ENCODE peak calls at places on chromosomes 3 and 15, in seven cellular contexts. C is uterus; R is GM12865; W is activated CD8-positive, alpha-beta T cell treated with anti-CD3 and anti-CD28 coated beads for 36 hours; A is cardiac fibroblast; V is fibroblast of lung; Z is foreskin fibroblast. Y is an unnamed sample.

GRCh38 chr15:41284425-41285177 is 47.8 kb downstream of the OIP5 start:
- DNase-seq in C (no peak), R (peak; percentile 45), W (peak; percentile 4), A (peak; percentile 24), V (peak; percentile 24), Z (peak; percentile 35), Y (no peak)

GRCh38 chr15:69141833-69142232 is 18.6 kb upstream of the GLCE start:
- DNase-seq in C (no peak), R (no peak), W (no peak), A (no peak), V (no peak), Z (no peak), Y (no peak)

GRCh38 chr3:138872632-138873031 is 37.9 kb upstream of the PIK3CB start:
- DNase-seq in C (no peak), R (no peak), W (no peak), A (no peak), V (no peak), Z (no peak), Y (no peak)

GRCh38 chr3:156389151-156389760 is 165.7 kb downstream of the SSR3 start:
- DNase-seq in C (no peak), R (no peak), W (no peak), A (no peak), V (no peak), Z (peak; percentile 53), Y (no peak)

GRCh38 chr15:39281094-39281493 is 299.8 kb upstream of the THBS1 start:
- DNase-seq in C (no peak), R (no peak), W (no peak), A (peak; percentile 86), V (peak; percentile 98), Z (no peak), Y (no peak)

GRCh38 chr3:197501496-197501878 is 54.3 kb downstream of the BDH1 start:
- DNase-seq in C (no peak), R (peak; percentile 69), W (peak; percentile 27), A (peak; percentile 54), V (peak; percentile 57), Z (no peak), Y (no peak)

GRCh38 chr3:11542551-11542950 is 101.2 kb downstream of the VGLL4 start:
- DNase-seq in C (no peak), R (no peak), W (no peak), A (no peak), V (no peak), Z (no peak), Y (no peak)

GRCh38 chr15:40331637-40332036 is 8.1 kb downstream of the INAFM2 start:
- DNase-seq in C (no peak), R (no peak), W (no peak), A (no peak), V (no peak), Z (no peak), Y (no peak)

GRCh38 chr3:132435239-132435910 is 18.1 kb downstream of the DNAJC13 start:
- DNase-seq in C (no peak), R (no peak), W (peak; percentile 10), A (no peak), V (no peak), Z (no peak), Y (no peak)

GRCh38 chr15:77075528-77075927 is 4.6 kb upstream of the TSPAN3 start:
- DNase-seq in C (no peak), R (no peak), W (no peak), A (no peak), V (peak; percentile 64), Z (no peak), Y (no peak)

GRCh38 chr15:91263632-91264477 is 163.8 kb downstream of the SV2B start:
- DNase-seq in C (peak; percentile 67), R (no peak), W (no peak), A (no peak), V (peak; percentile 33), Z (no peak), Y (no peak)

GRCh38 chr3:160804762-160805161 is 48.7 kb downstream of the PPM1L start:
- DNase-seq in C (no peak), R (no peak), W (no peak), A (peak; percentile 17), V (no peak), Z (no peak), Y (no peak)

GRCh38 chr3:195714380-195715011 is 6.3 kb upstream of the MUC20 start:
- DNase-seq in C (no peak), R (no peak), W (no peak), A (no peak), V (no peak), Z (peak; percentile 86), Y (no peak)

GRCh38 chr3:50195501-50196252 is 4.3 kb downstream of the GNAT1 start:
- DNase-seq in C (no peak), R (no peak), W (no peak), A (no peak), V (no peak), Z (no peak), Y (no peak)

GRCh38 chr3:190385835-190386688 is 1.9 kb upstream of the CLDN16 start:
- DNase-seq in C (no peak), R (no peak), W (no peak), A (peak; percentile 90), V (peak; percentile 97), Z (peak; percentile 92), Y (no peak)

GRCh38 chr3:130473416-130473815 is 43.6 kb upstream of the COL6A6 start:
- DNase-seq in C (no peak), R (no peak), W (no peak), A (no peak), V (no peak), Z (peak; percentile 6), Y (no peak)

GRCh38 chr15:57551717-57552677 is 39.7 kb upstream of the MYZAP start:
- DNase-seq in C (no peak), R (no peak), W (no peak), A (peak; percentile 90), V (peak; percentile 90), Z (peak; percentile 75), Y (no peak)

GRCh38 chr15:101554115-101554915 is 64.8 kb upstream of the PCSK6 start:
- DNase-seq in C (no peak), R (no peak), W (no peak), A (no peak), V (peak; percentile 6), Z (no peak), Y (no peak)

GRCh38 chr3:45132568-45133211 is 13.5 kb downstream of the CDCP1 start:
- DNase-seq in C (no peak), R (no peak), W (no peak), A (no peak), V (peak; percentile 60), Z (no peak), Y (no peak)

GRCh38 chr15:70269991-70270751 is 172.5 kb upstream of the TLE3 start:
- DNase-seq in C (peak; percentile 51), R (no peak), W (no peak), A (peak; percentile 75), V (no peak), Z (no peak), Y (no peak)

GRCh38 chr15:50234764-50235163 is 30.8 kb downstream of the HDC start:
- DNase-seq in C (no peak), R (no peak), W (no peak), A (no peak), V (no peak), Z (no peak), Y (no peak)

GRCh38 chr3:50572801-50573371 is 3.6 kb downstream of the HEMK1 start:
- DNase-seq in C (no peak), R (no peak), W (peak; percentile 85), A (no peak), V (no peak), Z (no peak), Y (no peak)

GRCh38 chr3:189419022-189419421 is 212.2 kb upstream of the TP63 start:
- DNase-seq in C (no peak), R (no peak), W (no peak), A (no peak), V (no peak), Z (no peak), Y (no peak)

GRCh38 chr3:48232232-48232631 is 8.7 kb upstream of the ZNF589 start:
- DNase-seq in C (no peak), R (no peak), W (no peak), A (peak; percentile 37), V (no peak), Z (no peak), Y (no peak)

GRCh38 chr3:48236531-48236930 is 4.4 kb upstream of the ZNF589 start:
- DNase-seq in C (no peak), R (no peak), W (no peak), A (no peak), V (no peak), Z (no peak), Y (no peak)

GRCh38 chr3:48233542-48233941 is 7.4 kb upstream of the ZNF589 start:
- DNase-seq in C (no peak), R (no peak), W (no peak), A (no peak), V (no peak), Z (no peak), Y (no peak)

GRCh38 chr3:48226959-48227358 is 3.7 kb downstream of the CAMP start:
- DNase-seq in C (no peak), R (peak; percentile 20), W (no peak), A (no peak), V (no peak), Z (no peak), Y (no peak)

GRCh38 chr3:48232734-48233133 is 8.2 kb upstream of the ZNF589 start:
- DNase-seq in C (peak; percentile 66), R (peak; percentile 80), W (peak; percentile 87), A (peak; percentile 70), V (peak; percentile 79), Z (peak; percentile 79), Y (peak; percentile 53)
- TF ChIP-seq CTCF in C (peak; percentile 56), R (peak; percentile 64), W (peak; percentile 85), A (peak; percentile 57), V (peak; percentile 41), Z (peak; percentile 69), Y (peak; percentile 78)

GRCh38 chr3:71247221-71247947 is 336.1 kb downstream of the FOXP1 start:
- DNase-seq in C (no peak), R (no peak), W (no peak), A (no peak), V (peak; percentile 50), Z (peak; percentile 53), Y (no peak)
- TF ChIP-seq CTCF in C (no peak), R (no peak), W (no peak), A (no peak), V (no peak), Z (no peak), Y (no peak)

DNA sequence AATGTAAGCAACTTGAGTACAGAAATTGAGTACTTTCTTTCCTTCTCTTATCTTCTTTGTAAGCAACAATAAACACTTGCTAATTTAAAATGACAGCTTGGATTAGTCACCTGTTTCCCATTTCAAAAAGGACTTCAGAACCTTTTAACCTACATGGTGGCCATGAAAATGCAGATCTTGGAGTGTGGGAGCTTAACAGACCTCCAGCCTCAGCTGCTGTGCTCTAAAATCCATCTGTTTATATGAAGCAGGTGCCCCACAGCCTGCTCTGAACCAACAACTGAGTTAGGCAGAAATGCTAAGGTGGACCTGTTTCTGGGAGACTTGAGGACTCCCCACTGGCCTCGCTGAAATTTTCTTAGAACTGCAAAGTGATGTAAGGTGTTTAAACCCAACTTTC is 91.1 kb upstream of the TNIK start:
- DNase-seq in C (no peak), R (no peak), W (no peak), A (no peak), V (no peak), Z (no peak), Y (no peak)
- TF ChIP-seq CTCF in C (no peak), R (no peak), W (no peak), A (no peak), V (no peak), Z (no peak), Y (no peak)

DNA sequence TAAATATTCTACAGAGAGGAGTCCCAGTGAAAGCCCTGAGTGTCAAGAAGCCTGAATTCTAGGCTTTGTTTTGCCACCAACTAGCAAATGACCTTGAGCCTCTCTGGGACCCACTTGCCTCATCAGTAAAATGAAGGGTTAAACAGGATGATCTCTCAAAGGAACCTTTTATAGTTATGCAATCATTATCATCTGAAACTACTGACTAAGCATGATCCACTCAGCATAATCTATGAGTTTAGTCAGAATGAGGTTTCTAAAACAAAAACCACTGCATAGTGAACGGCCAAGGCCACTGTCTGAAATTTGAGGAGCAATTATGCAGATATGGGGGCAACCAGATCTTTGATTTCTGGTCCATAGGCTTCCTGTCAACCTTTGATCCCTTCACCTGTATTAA is 319.0 kb downstream of the MECOM start:
- DNase-seq in C (no peak), R (no peak), W (no peak), A (peak; percentile 34), V (peak; percentile 63), Z (peak; percentile 5), Y (no peak)
- TF ChIP-seq CTCF in C (no peak), R (no peak), W (no peak), A (no peak), V (no peak), Z (no peak), Y (no peak)

Y was measured in GM10248.